ENCODE peak calls at places on chromosomes 4 and X, in seven cellular contexts. L, E, P, C, Z, X and V are unnamed samples.

GRCh38 chr4:173333658-173334084 is 487 bp downstream of the HMGB2 start:
- DNase-seq in L (no peak), E (no peak), P (peak), C (peak), Z (no peak), X (peak), V (no peak)

GRCh38 chrX:71181558-71181909 is 36.9 kb downstream of the NLGN3 start:
- DNase-seq in L (no peak), E (peak), P (no peak), C (peak), Z (no peak), X (no peak), V (no peak)

GRCh38 chr4:183349673-183350072 is 27.4 kb upstream of the CLDN24 start:
- DNase-seq in L (no peak), E (peak), P (peak), C (no peak), Z (no peak), X (no peak), V (no peak)

GRCh38 chr4:48360285-48360965 is 19.1 kb downstream of the SLAIN2 start:
- DNase-seq in L (peak), E (peak), P (peak), C (no peak), Z (no peak), X (no peak), V (peak)

GRCh38 chr4:17336524-17336941 is 175.4 kb downstream of the QDPR start:
- DNase-seq in L (no peak), E (no peak), P (peak), C (peak), Z (peak), X (no peak), V (no peak)

GRCh38 chr4:151192556-151193235 is 84.3 kb upstream of the PRSS48 start:
- DNase-seq in L (no peak), E (peak), P (peak), C (no peak), Z (no peak), X (no peak), V (peak)

GRCh38 chrX:46376246-46376885 is 168.9 kb downstream of the ZNF674 start:
- DNase-seq in L (peak), E (peak), P (peak), C (peak), Z (peak), X (peak), V (peak)

GRCh38 chr4:60992037-60992436 is 208.1 kb upstream of the ADGRL3 start:
- DNase-seq in L (no peak), E (peak), P (peak), C (no peak), Z (no peak), X (no peak), V (no peak)

GRCh38 chrX:130108647-130109428 is 1.5 kb downstream of the ELF4 start:
- DNase-seq in L (no peak), E (peak), P (no peak), C (peak), Z (no peak), X (no peak), V (peak)

GRCh38 chr4:10524196-10524833 is 67.1 kb upstream of the ZNF518B start:
- DNase-seq in L (no peak), E (peak), P (no peak), C (no peak), Z (no peak), X (no peak), V (peak)

GRCh38 chrX:109352121-109352556 is 129.7 kb downstream of the GUCY2F start:
- DNase-seq in L (no peak), E (peak), P (no peak), C (no peak), Z (no peak), X (no peak), V (peak)

GRCh38 chr4:188879598-188879997 is 740.4 kb downstream of the TRIML1 start:
- DNase-seq in L (no peak), E (no peak), P (no peak), C (no peak), Z (no peak), X (no peak), V (no peak)

GRCh38 chr4:116217781-116218180 is 867.6 kb downstream of the TRAM1L1 start:
- DNase-seq in L (no peak), E (no peak), P (peak), C (no peak), Z (no peak), X (no peak), V (no peak)

GRCh38 chr4:96638132-96638531 is 798.2 kb downstream of the PDHA2 start:
- DNase-seq in L (no peak), E (no peak), P (no peak), C (no peak), Z (no peak), X (no peak), V (no peak)

GRCh38 chr4:24912252-24913098 is at the start of gene CCDC149:
- DNase-seq in L (no peak), E (peak), P (peak), C (peak), Z (peak), X (peak), V (peak)
- H3K4me3 ChIP-seq in L (peak), E (peak), P (peak), C (peak), Z (peak), X (peak), V (peak)

GRCh38 chrX:153438522-153438921 is 7.3 kb downstream of the TREX2 start:
- DNase-seq in L (no peak), E (peak), P (peak), C (no peak), Z (no peak), X (no peak), V (peak)
- TF ChIP-seq CTCF in L (peak), E (peak), P (peak), C (no peak), Z (peak), X (peak), V (peak)

GRCh38 chr4:1738410-1738809 is 17.1 kb downstream of the TACC3 start:
- DNase-seq in L (no peak), E (no peak), P (no peak), C (no peak), Z (no peak), X (no peak), V (no peak)
- H3K4me3 ChIP-seq in L (no peak), E (no peak), P (no peak), C (no peak), Z (no peak), X (no peak), V (no peak)

DNA sequence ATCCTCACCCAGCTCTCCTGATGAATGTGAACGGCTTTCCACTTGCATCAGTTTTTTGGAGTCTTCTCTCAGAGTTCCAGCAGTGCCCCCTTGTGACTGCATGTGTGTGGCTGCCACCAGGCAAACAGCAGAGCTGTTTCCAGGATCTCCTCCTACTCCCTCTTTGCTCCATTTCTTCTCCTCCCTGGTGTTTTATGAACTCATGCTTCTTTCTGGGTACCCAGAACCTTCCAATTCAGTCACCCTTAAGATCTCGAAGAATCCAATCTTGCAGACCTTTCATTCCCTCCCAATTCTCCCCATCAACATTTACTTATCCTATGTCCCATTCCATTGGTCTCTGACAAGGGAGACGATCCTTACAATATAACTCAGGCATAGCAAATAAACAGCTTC is 6.8 kb upstream of the TCEANC start:
- DNase-seq in L (no peak), E (peak), P (peak), C (peak), Z (peak), X (peak), V (peak)
- TF ChIP-seq CTCF in L (peak), E (peak), P (peak), C (peak), Z (peak), X (peak), V (peak)

GRCh38 chr4:8919651-8920288 is 48.1 kb upstream of the HMX1 start:
- DNase-seq in L (no peak), E (no peak), P (no peak), C (no peak), Z (no peak), X (no peak), V (no peak)
- H3K4me3 ChIP-seq in L (no peak), E (no peak), P (no peak), C (no peak), Z (no peak), X (no peak), V (no peak)